ENCODE peak calls at places on chromosome 17, in four cellular contexts. H is CD4-positive, alpha-beta memory T cell; Q is stomach; A is ovary. P is an unnamed sample.
A peak's percentile ranks its signal among the peaks of the same experiment; 100 is the strongest.

GRCh38 chr17:50055055-50055425 is 870 bp upstream of the ITGA3 start:
- DNase-seq in A (no peak), H (peak; percentile 22), Q (peak; percentile 87), P (peak; percentile 95)

GRCh38 chr17:36978810-36979584 is 30.2 kb downstream of the AATF start:
- DNase-seq in Q (no peak), H (no peak), A (no peak), P (no peak)

GRCh38 chr17:65855245-65855644 is 293.8 kb upstream of the AXIN2 start:
- DNase-seq in A (no peak), Q (no peak), H (no peak), P (peak; percentile 40)

GRCh38 chr17:8287651-8288335 is 677 bp upstream of the RANGRF start:
- DNase-seq in A (peak; percentile 22), H (no peak), Q (peak; percentile 66), P (peak; percentile 15)

GRCh38 chr17:14320734-14321475 is 20.0 kb downstream of the HS3ST3B1 start:
- DNase-seq in H (no peak), A (no peak), Q (no peak), P (no peak)

GRCh38 chr17:7885357-7886226 is 3.0 kb upstream of the CHD3 start:
- DNase-seq in H (peak; percentile 45), Q (peak; percentile 39), A (peak; percentile 64), P (peak; percentile 45)

GRCh38 chr17:8189041-8189710 is 804 bp downstream of the BORCS6 start:
- DNase-seq in H (peak; percentile 33), Q (peak; percentile 43), A (no peak), P (no peak)

GRCh38 chr17:78957076-78957475 is 22.6 kb downstream of the LGALS3BP start:
- DNase-seq in H (no peak), Q (peak; percentile 46), A (no peak), P (peak; percentile 42)

GRCh38 chr17:49708515-49709161 is 874 bp upstream of the SLC35B1 start:
- DNase-seq in H (no peak), Q (no peak), A (no peak), P (no peak)

GRCh38 chr17:35726609-35727460 is 4.6 kb upstream of the RASL10B start:
- DNase-seq in A (peak; percentile 43), Q (no peak), H (no peak), P (peak; percentile 46)

GRCh38 chr17:49670641-49671040 is 7.3 kb downstream of the SPOP start:
- DNase-seq in Q (no peak), A (no peak), H (no peak), P (no peak)

GRCh38 chr17:51371732-51372151 is 111.4 kb downstream of the UTP18 start:
- DNase-seq in Q (no peak), A (no peak), H (peak; percentile 41), P (peak; percentile 70)

GRCh38 chr17:42323268-42323773 is 35.0 kb downstream of the STAT5A start:
- DNase-seq in A (no peak), Q (no peak), H (no peak), P (no peak)

GRCh38 chr17:488993-489757 is 136.6 kb upstream of the RPH3AL start:
- DNase-seq in A (peak; percentile 11), Q (no peak), H (no peak), P (no peak)

GRCh38 chr17:27417596-27418365 is 38.5 kb upstream of the KSR1 start:
- DNase-seq in H (no peak), Q (no peak), A (no peak), P (no peak)

GRCh38 chr17:7217113-7217987 is 2.3 kb downstream of the DLG4 start:
- DNase-seq in Q (peak; percentile 54), A (no peak), H (no peak), P (no peak)

GRCh38 chr17:43342601-43342905 is 56.2 kb upstream of the ARL4D start:
- DNase-seq in H (no peak), Q (no peak), A (no peak), P (no peak)

GRCh38 chr17:751269-752001 is 629 bp downstream of the GEMIN4 start:
- DNase-seq in A (no peak), H (peak; percentile 65), Q (peak; percentile 37), P (peak; percentile 31)

GRCh38 chr17:64133546-64134215 is 3.7 kb upstream of the ERN1 start:
- DNase-seq in Q (no peak), H (peak; percentile 52), A (no peak), P (peak; percentile 21)

GRCh38 chr17:76473541-76473985 is 6.2 kb downstream of the AANAT start:
- DNase-seq in H (no peak), Q (no peak), A (no peak), P (no peak)

GRCh38 chr17:57811633-57812280 is 38.1 kb downstream of the MRPS23 start:
- DNase-seq in Q (no peak), A (no peak), H (no peak), P (no peak)

GRCh38 chr17:41666336-41666680 is 22.4 kb upstream of the EIF1 start:
- DNase-seq in H (peak; percentile 81), A (peak; percentile 52), Q (no peak), P (peak; percentile 67)

GRCh38 chr17:7444682-7445010 is 215 bp upstream of the CHRNB1 start:
- DNase-seq in H (no peak), Q (no peak), A (no peak), P (no peak)

GRCh38 chr17:65850486-65850885 is 289.0 kb upstream of the AXIN2 start:
- DNase-seq in Q (no peak), A (no peak), H (no peak), P (no peak)

GRCh38 chr17:58416937-58417299 is 416 bp downstream of the RNF43 start:
- DNase-seq in H (no peak), Q (no peak), A (no peak), P (no peak)

P was measured in Calu3.